ENCODE peak calls at places on chromosome 17, in six cellular contexts. One of them, this sample, is unnamed. For H3K9me3, the result is how much of the 10 kb centered on the place peaks cover.

GRCh38 chr17:3964203-3965122 is at the start of gene ATP2A3:
- DNase-seq in stomach: peak
- DNase-seq in left ventricle myocardium inferior: peak
- DNase-seq in tibial artery: no peak
- DNase-seq in neural progenitor cell: peak
- DNase-seq in effector memory CD4-positive, alpha-beta T cell: peak
- DNase-seq in this sample: no peak

GRCh38 chr17:78723001-78723796 is 58.9 kb downstream of the CYTH1 start:
- DNase-seq in stomach: no peak
- DNase-seq in left ventricle myocardium inferior: peak
- DNase-seq in tibial artery: no peak
- DNase-seq in neural progenitor cell: peak
- DNase-seq in effector memory CD4-positive, alpha-beta T cell: no peak
- DNase-seq in this sample: no peak

GRCh38 chr17:17036520-17036998 is 5.7 kb upstream of the MPRIP start:
- DNase-seq in stomach: no peak
- DNase-seq in left ventricle myocardium inferior: no peak
- DNase-seq in tibial artery: peak
- DNase-seq in neural progenitor cell: no peak
- DNase-seq in effector memory CD4-positive, alpha-beta T cell: no peak
- DNase-seq in this sample: no peak

GRCh38 chr17:14942511-14943185 is 322.5 kb downstream of the PMP22 start:
- DNase-seq in stomach: no peak
- DNase-seq in left ventricle myocardium inferior: no peak
- DNase-seq in tibial artery: no peak
- DNase-seq in neural progenitor cell: no peak
- DNase-seq in effector memory CD4-positive, alpha-beta T cell: no peak
- DNase-seq in this sample: no peak

GRCh38 chr17:45977976-45978626 is 20.9 kb upstream of the STH start:
- DNase-seq in stomach: no peak
- DNase-seq in left ventricle myocardium inferior: no peak
- DNase-seq in tibial artery: no peak
- DNase-seq in neural progenitor cell: no peak
- DNase-seq in effector memory CD4-positive, alpha-beta T cell: no peak
- DNase-seq in this sample: no peak

GRCh38 chr17:48012151-48012520 is 25.5 kb downstream of the COPZ2 start:
- DNase-seq in stomach: peak
- DNase-seq in left ventricle myocardium inferior: peak
- DNase-seq in tibial artery: no peak
- DNase-seq in neural progenitor cell: peak
- DNase-seq in effector memory CD4-positive, alpha-beta T cell: peak
- DNase-seq in this sample: peak

GRCh38 chr17:66548158-66548557 is 245.7 kb downstream of the PRKCA start:
- DNase-seq in stomach: no peak
- DNase-seq in left ventricle myocardium inferior: no peak
- DNase-seq in tibial artery: no peak
- DNase-seq in neural progenitor cell: no peak
- DNase-seq in effector memory CD4-positive, alpha-beta T cell: no peak
- DNase-seq in this sample: no peak

GRCh38 chr17:11853321-11854151 is 143.7 kb downstream of the ZNF18 start:
- DNase-seq in stomach: no peak
- DNase-seq in left ventricle myocardium inferior: no peak
- DNase-seq in tibial artery: no peak
- DNase-seq in neural progenitor cell: no peak
- DNase-seq in effector memory CD4-positive, alpha-beta T cell: no peak
- DNase-seq in this sample: no peak

DNA sequence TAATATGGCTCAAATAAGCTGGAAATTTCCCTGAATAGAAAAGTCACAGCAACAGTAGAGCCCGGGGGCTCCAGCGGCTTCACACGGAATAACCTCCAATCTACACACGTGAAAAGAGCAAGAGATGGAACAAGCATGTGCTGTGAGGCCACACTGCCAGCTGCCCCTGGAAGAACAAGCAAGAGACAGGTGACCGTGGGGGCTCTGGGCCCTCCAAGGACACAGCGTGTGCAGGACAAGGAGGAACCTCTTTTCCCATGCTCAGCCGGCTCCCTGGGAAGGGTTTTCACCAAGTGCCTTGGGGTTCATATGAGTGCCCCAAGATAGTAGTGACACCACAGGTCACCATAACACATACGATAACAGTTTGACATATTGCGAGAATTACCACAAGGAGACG is 110.2 kb upstream of the ZNF750 start:
- DNase-seq in stomach: no peak
- DNase-seq in left ventricle myocardium inferior: no peak
- DNase-seq in tibial artery: peak
- DNase-seq in neural progenitor cell: no peak
- DNase-seq in effector memory CD4-positive, alpha-beta T cell: no peak
- DNase-seq in this sample: no peak
- H3K9me3 ChIP-seq in stomach: under half
- H3K9me3 ChIP-seq in left ventricle myocardium inferior: half or more
- H3K9me3 ChIP-seq in tibial artery: under half
- H3K9me3 ChIP-seq in neural progenitor cell: under half
- H3K9me3 ChIP-seq in effector memory CD4-positive, alpha-beta T cell: under half
- H3K9me3 ChIP-seq in this sample: under half

GRCh38 chr17:77466140-77466539 is 325.4 kb downstream of the SEC14L1 start:
- DNase-seq in stomach: no peak
- DNase-seq in left ventricle myocardium inferior: no peak
- DNase-seq in tibial artery: no peak
- DNase-seq in neural progenitor cell: peak
- DNase-seq in effector memory CD4-positive, alpha-beta T cell: no peak
- DNase-seq in this sample: no peak
- H3K4me3 ChIP-seq in stomach: no peak
- H3K4me3 ChIP-seq in left ventricle myocardium inferior: peak
- H3K4me3 ChIP-seq in tibial artery: no peak
- H3K4me3 ChIP-seq in neural progenitor cell: peak
- H3K4me3 ChIP-seq in effector memory CD4-positive, alpha-beta T cell: peak
- H3K4me3 ChIP-seq in this sample: no peak

GRCh38 chr17:22463110-22463850 is 771.0 kb downstream of the KCNJ18 start:
- DNase-seq in stomach: no peak
- DNase-seq in left ventricle myocardium inferior: no peak
- DNase-seq in tibial artery: no peak
- DNase-seq in neural progenitor cell: no peak
- DNase-seq in effector memory CD4-positive, alpha-beta T cell: no peak
- DNase-seq in this sample: no peak
- H3K9me3 ChIP-seq in stomach: under half
- H3K9me3 ChIP-seq in left ventricle myocardium inferior: under half
- H3K9me3 ChIP-seq in tibial artery: under half
- H3K9me3 ChIP-seq in neural progenitor cell: under half
- H3K9me3 ChIP-seq in effector memory CD4-positive, alpha-beta T cell: under half
- H3K9me3 ChIP-seq in this sample: under half

DNA sequence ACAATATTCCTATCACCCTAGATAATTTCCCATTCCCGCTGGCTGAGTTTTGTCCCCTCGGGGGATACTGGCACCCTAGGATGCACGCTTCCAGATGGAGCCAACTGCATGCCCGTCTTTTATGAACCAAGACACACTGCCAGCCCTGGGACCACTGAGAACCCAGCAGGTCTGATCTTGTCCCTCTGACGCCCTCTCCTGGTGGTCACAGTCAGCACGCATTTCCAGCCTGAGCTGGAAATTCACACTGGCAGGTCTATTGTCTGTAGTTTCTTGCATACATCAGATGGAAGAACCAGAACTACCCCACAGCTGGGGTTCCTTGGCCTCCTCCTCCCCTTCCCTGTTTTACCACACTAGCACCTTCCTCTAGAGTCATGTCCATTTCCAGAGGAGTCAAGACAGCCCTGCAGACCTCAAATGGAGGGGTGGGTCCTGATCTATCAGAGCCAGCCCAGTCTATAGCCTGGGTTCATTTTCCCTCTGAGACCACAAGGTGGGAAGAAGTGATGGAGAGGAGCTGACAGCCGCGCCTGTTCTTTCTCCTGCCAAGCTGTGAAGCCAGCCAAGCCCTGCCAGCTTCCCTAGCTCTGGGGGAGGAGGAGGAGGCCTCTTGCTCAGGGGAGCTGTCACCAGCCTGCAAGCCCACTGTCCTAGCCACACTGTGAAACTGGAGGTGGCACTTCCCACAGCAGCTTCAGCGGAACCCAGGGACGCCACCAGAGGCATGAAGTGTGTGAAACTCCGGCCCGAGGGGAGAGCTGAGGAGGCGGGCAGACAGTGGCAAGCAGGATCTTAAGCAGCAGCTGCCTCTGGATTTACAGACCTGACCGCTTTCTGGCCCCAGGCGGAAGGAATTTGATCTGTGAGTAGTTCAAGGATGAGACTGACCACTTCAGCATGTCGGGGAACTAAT is 29.3 kb downstream of the MXRA7 start:
- DNase-seq in stomach: peak
- DNase-seq in left ventricle myocardium inferior: peak
- DNase-seq in tibial artery: no peak
- DNase-seq in neural progenitor cell: peak
- DNase-seq in effector memory CD4-positive, alpha-beta T cell: peak
- DNase-seq in this sample: peak
- H3K4me3 ChIP-seq in stomach: no peak
- H3K4me3 ChIP-seq in left ventricle myocardium inferior: peak
- H3K4me3 ChIP-seq in tibial artery: no peak
- H3K4me3 ChIP-seq in neural progenitor cell: no peak
- H3K4me3 ChIP-seq in effector memory CD4-positive, alpha-beta T cell: no peak
- H3K4me3 ChIP-seq in this sample: no peak